ENCODE peak calls at places on chromosomes 16 and 17, in four cellular contexts. O is GM12892; L is activated CD4-positive, alpha-beta T cell treated with anti-CD3 and anti-CD28 coated beads, Interleukin-2, amount 50 U/mL, for 48 hours; K is NCI-H69. S is an unnamed sample.

GRCh38 chr16:3283525-3284447 is 495 bp downstream of the ZNF263 start:
- DNase-seq in O (no peak), K (no peak), L (no peak), S (no peak)

GRCh38 chr17:3335876-3336275 is 37.7 kb upstream of the OR3A1 start:
- DNase-seq in L (no peak), O (no peak), K (no peak), S (no peak)

GRCh38 chr16:88724855-88725555 is 18.7 kb downstream of the CTU2 start:
- DNase-seq in L (no peak), K (no peak), O (no peak), S (no peak)

GRCh38 chr17:78762007-78762406 is 20.1 kb downstream of the CYTH1 start:
- DNase-seq in L (no peak), K (no peak), O (no peak), S (no peak)

GRCh38 chr16:4517812-4518211 is 20.8 kb downstream of the CDIP1 start:
- DNase-seq in O (no peak), K (peak; percentile 74), L (no peak), S (no peak)

GRCh38 chr17:38469875-38470274 is 41.6 kb downstream of the ARHGAP23 start:
- DNase-seq in L (no peak), O (no peak), K (no peak), S (no peak)

GRCh38 chr16:3968556-3968955 is 88.0 kb upstream of the CREBBP start:
- DNase-seq in K (no peak), O (no peak), L (no peak), S (no peak)

GRCh38 chr17:40056379-40057005 is 2.3 kb upstream of the MED24 start:
- DNase-seq in L (no peak), O (no peak), K (peak; percentile 68), S (no peak)

GRCh38 chr16:30005341-30006094 is 5.3 kb downstream of the DOC2A start:
- DNase-seq in O (peak; percentile 81), L (peak; percentile 29), K (peak; percentile 45), S (peak; percentile 30)

GRCh38 chr17:67376509-67376891 is 581 bp upstream of the PITPNC1 start:
- DNase-seq in L (no peak), K (peak; percentile 65), O (no peak), S (no peak)

GRCh38 chr17:35373532-35373983 is at the start of gene SLFN11:
- DNase-seq in L (peak; percentile 95), K (peak; percentile 24), O (peak; percentile 50), S (peak; percentile 93)

GRCh38 chr17:2935622-2936021 is 127.8 kb downstream of the OR1D5 start:
- DNase-seq in K (no peak), L (no peak), O (no peak), S (no peak)

GRCh38 chr16:47278571-47278970 is 134.8 kb upstream of the NETO2 start:
- DNase-seq in O (no peak), K (no peak), L (no peak), S (no peak)

GRCh38 chr17:29007456-29008455 is 1.9 kb upstream of the SEZ6 start:
- DNase-seq in K (peak; percentile 83), L (no peak), O (no peak), S (no peak)

GRCh38 chr17:75764711-75765421 is at the start of gene GALK1:
- DNase-seq in O (peak; percentile 91), K (peak; percentile 83), L (peak; percentile 78), S (peak; percentile 77)

GRCh38 chr17:14095202-14095601 is 25.9 kb downstream of the COX10 start:
- DNase-seq in O (no peak), K (no peak), L (no peak), S (no peak)

GRCh38 chr17:29590979-29591736 is 1.7 kb upstream of the GIT1 start:
- DNase-seq in K (peak; percentile 92), O (no peak), L (peak; percentile 56), S (peak; percentile 62)

GRCh38 chr16:68423771-68424170 is 24.5 kb downstream of the SMPD3 start:
- DNase-seq in L (no peak), K (no peak), O (no peak), S (no peak)

GRCh38 chr17:61904094-61904710 is 23.6 kb downstream of the INTS2 start:
- DNase-seq in K (no peak), L (peak; percentile 8), O (peak; percentile 31), S (peak; percentile 6)

GRCh38 chr16:27243725-27244362 is 24.7 kb downstream of the NSMCE1 start:
- DNase-seq in L (no peak), O (no peak), K (no peak), S (no peak)

GRCh38 chr17:50642722-50643656 is 8.3 kb downstream of the ABCC3 start:
- DNase-seq in L (no peak), O (no peak), K (no peak), S (no peak)

GRCh38 chr16:6645758-6646423 is 686.8 kb upstream of the RBFOX1 start:
- DNase-seq in O (no peak), K (no peak), L (no peak), S (no peak)

GRCh38 chr17:45284176-45285140 is 22.6 kb upstream of the SPATA32 start:
- DNase-seq in L (peak; percentile 55), O (no peak), K (peak; percentile 30), S (peak; percentile 45)

GRCh38 chr17:5019475-5019956 is 15.7 kb downstream of the SLC52A1 start:
- DNase-seq in K (peak; percentile 3), L (peak; percentile 34), O (peak; percentile 48), S (peak; percentile 42)

GRCh38 chr16:1916654-1916990 is 1.6 kb downstream of the HS3ST6 start:
- DNase-seq in K (no peak), O (no peak), L (no peak), S (no peak)

GRCh38 chr17:31385428-31386285 is 5.8 kb upstream of the RAB11FIP4 start:
- DNase-seq in K (no peak), L (no peak), O (no peak), S (no peak)

GRCh38 chr17:57308543-57309186 is 52.3 kb downstream of the MSI2 start:
- DNase-seq in L (no peak), K (no peak), O (no peak), S (no peak)